ENCODE peak calls at places on chromosome X, in eight cellular contexts. A is endothelial cell, N is astrocyte of the cerebellum, H is LNCaP clone FGC, C is heart left ventricle, D is keratinocyte, S is Peyer's patch, Q is adrenal gland. P is an unnamed sample.

GRCh38 chrX:37652053-37652452 is 33.5 kb upstream of the XK start:
- DNase-seq in S (no peak), Q (no peak), A (no peak), N (no peak), D (no peak), C (no peak), H (no peak), P (no peak)

GRCh38 chrX:19659929-19660328 is 144.6 kb upstream of the MAP3K15 start:
- DNase-seq in S (no peak), N (no peak), A (no peak), H (no peak), D (no peak), Q (no peak), C (no peak), P (no peak)

GRCh38 chrX:6238576-6238975 is 9.9 kb upstream of the NLGN4X start:
- DNase-seq in S (no peak), H (no peak), D (no peak), C (no peak), A (no peak), Q (no peak), N (no peak), P (no peak)

GRCh38 chrX:13087322-13088154 is 43.1 kb upstream of the FAM9C start:
- DNase-seq in H (no peak), D (peak; percentile 15), S (peak; percentile 86), N (peak; percentile 33), Q (no peak), A (no peak), C (no peak), P (no peak)

GRCh38 chrX:43267652-43268051 is 388.4 kb upstream of the MAOA start:
- DNase-seq in H (no peak), N (no peak), Q (no peak), A (no peak), S (no peak), D (no peak), C (no peak), P (no peak)

GRCh38 chrX:72100824-72101351 is 30.8 kb downstream of the RTL5 start:
- DNase-seq in Q (no peak), S (peak; percentile 84), N (no peak), C (no peak), H (no peak), D (no peak), A (no peak), P (no peak)

GRCh38 chrX:135396109-135396508 is 25.6 kb upstream of the SMIM10L2A start:
- DNase-seq in A (peak; percentile 28), H (peak; percentile 61), Q (peak; percentile 34), D (no peak), C (no peak), S (no peak), N (no peak), P (no peak)

GRCh38 chrX:29617276-29617675 is 598.1 kb upstream of the MAGEB2 start:
- DNase-seq in A (no peak), D (no peak), H (no peak), Q (no peak), S (no peak), N (no peak), C (no peak), P (no peak)

GRCh38 chrX:110401142-110401541 is 42.5 kb downstream of the RTL9 start:
- DNase-seq in D (no peak), C (no peak), A (no peak), S (no peak), H (no peak), Q (no peak), N (no peak), P (no peak)

GRCh38 chrX:44580466-44580865 is 37.8 kb upstream of the FUNDC1 start:
- DNase-seq in Q (no peak), A (no peak), D (peak; percentile 32), H (no peak), N (peak; percentile 0), S (no peak), C (no peak), P (no peak)

GRCh38 chrX:21509912-21510311 is 135.7 kb downstream of the CNKSR2 start:
- DNase-seq in A (no peak), N (no peak), H (no peak), Q (no peak), C (no peak), D (peak; percentile 26), S (no peak), P (no peak)

GRCh38 chrX:35890699-35891098 is 28.8 kb upstream of the CFAP47 start:
- DNase-seq in C (peak; percentile 6), A (peak; percentile 12), N (peak; percentile 11), D (no peak), S (peak; percentile 50), Q (peak; percentile 52), H (peak; percentile 53), P (peak; percentile 48)

GRCh38 chrX:149462849-149463248 is 42.3 kb downstream of the IDS start:
- DNase-seq in H (no peak), A (no peak), S (no peak), N (no peak), D (no peak), C (peak; percentile 8), Q (no peak), P (no peak)

GRCh38 chrX:108018659-108019381 is 26.0 kb upstream of the VSIG1 start:
- DNase-seq in Q (no peak), H (no peak), A (no peak), D (no peak), C (no peak), S (peak; percentile 61), N (no peak), P (no peak)

DNA sequence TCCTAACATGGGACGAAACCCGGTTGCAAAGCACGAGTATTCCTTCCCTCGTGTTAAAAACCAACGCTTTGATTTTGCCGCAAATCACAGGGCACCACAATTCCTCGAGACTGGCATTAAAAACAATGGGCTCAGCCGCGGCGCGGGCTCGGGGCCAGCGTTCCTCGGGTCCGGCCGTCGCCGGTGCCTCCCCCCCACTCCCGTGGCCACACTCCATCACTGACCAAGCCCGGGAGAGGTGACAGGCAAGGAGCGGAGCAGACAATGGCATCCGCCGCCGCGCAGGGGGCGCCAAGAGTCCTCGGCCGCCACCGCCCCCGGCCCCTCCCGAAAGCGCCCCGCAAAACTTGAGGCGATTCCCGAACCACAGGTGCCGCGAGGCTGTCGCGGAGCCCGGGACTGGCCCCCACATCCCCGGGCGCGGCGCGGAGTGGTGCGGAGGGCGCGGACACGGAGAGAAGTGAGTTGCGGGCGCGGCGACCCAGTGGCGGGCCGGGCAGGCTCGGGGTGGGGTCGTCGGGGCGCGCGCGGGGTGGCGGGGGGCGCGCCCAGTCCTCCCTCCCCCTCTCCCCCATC is 445 bp downstream of the AP1S2 start:
- DNase-seq in A (peak; percentile 42), N (no peak), H (no peak), S (peak; percentile 81), D (no peak), C (peak; percentile 48), Q (peak; percentile 56), P (peak; percentile 58)
- TF ChIP-seq CTCF in A (no peak), N (peak; percentile 3), H (peak; percentile 30), S (no peak), D (peak; percentile 23), C (peak; percentile 12), Q (no peak), P (no peak)

GRCh38 chrX:140507982-140508305 is 3.1 kb upstream of the SOX3 start:
- DNase-seq in Q (no peak), S (no peak), D (no peak), H (no peak), A (peak; percentile 56), N (no peak), C (no peak), P (no peak)
- TF ChIP-seq CTCF in Q (no peak), S (no peak), D (peak; percentile 20), H (peak; percentile 44), A (no peak), N (peak; percentile 74), C (no peak), P (no peak)

GRCh38 chrX:8179653-8180052 is 8.6 kb upstream of the VCX2 start:
- DNase-seq in A (no peak), H (no peak), D (no peak), Q (no peak), C (no peak), S (no peak), N (no peak), P (no peak)
- TF ChIP-seq CTCF in A (no peak), H (peak; percentile 29), D (no peak), Q (peak; percentile 28), C (peak; percentile 12), S (no peak), N (peak; percentile 7), P (peak; percentile 20)

GRCh38 chrX:70436380-70436779 is 8.3 kb upstream of the DLG3 start:
- DNase-seq in C (no peak), H (no peak), Q (no peak), N (no peak), A (peak; percentile 31), D (no peak), S (no peak), P (no peak)
- TF ChIP-seq CTCF in C (no peak), H (no peak), Q (no peak), N (no peak), A (no peak), D (no peak), S (no peak), P (no peak)

GRCh38 chrX:17977696-17978095 is 116.6 kb upstream of the RAI2 start:
- DNase-seq in Q (no peak), C (no peak), S (no peak), A (no peak), N (no peak), D (no peak), H (no peak), P (no peak)
- TF ChIP-seq CTCF in Q (no peak), C (no peak), S (no peak), A (no peak), N (no peak), D (no peak), H (no peak), P (no peak)